ENCODE peak calls at places on chromosome 18, in eight cellular contexts. H, C, R, Z, L, J, I and M are unnamed samples.

GRCh38 chr18:53004798-53005197 is 664.8 kb downstream of the DCC start:
- DNase-seq in H (no peak), C (no peak), R (no peak), Z (no peak), L (peak), J (no peak), I (no peak), M (no peak)

GRCh38 chr18:79523221-79523737 is 127.5 kb downstream of the NFATC1 start:
- DNase-seq in H (no peak), C (no peak), R (no peak), Z (no peak), L (peak), J (no peak), I (no peak), M (no peak)

GRCh38 chr18:44579028-44579692 is 101.5 kb upstream of the SETBP1 start:
- DNase-seq in H (no peak), C (peak), R (peak), Z (no peak), L (peak), J (no peak), I (peak), M (peak)

GRCh38 chr18:63775166-63775730 is at the start of gene SERPINB7:
- DNase-seq in H (no peak), C (peak), R (peak), Z (no peak), L (no peak), J (no peak), I (no peak), M (peak)

GRCh38 chr18:77822552-77823138 is 573.0 kb downstream of the GALR1 start:
- DNase-seq in H (peak), C (no peak), R (no peak), Z (no peak), L (no peak), J (no peak), I (no peak), M (no peak)

GRCh38 chr18:49301608-49302007 is 158.8 kb downstream of the DYM start:
- DNase-seq in H (no peak), C (no peak), R (no peak), Z (no peak), L (no peak), J (no peak), I (no peak), M (no peak)

GRCh38 chr18:37385846-37386435 is 179.7 kb downstream of the CELF4 start:
- DNase-seq in H (no peak), C (peak), R (peak), Z (no peak), L (no peak), J (no peak), I (peak), M (peak)

GRCh38 chr18:38563396-38563980 is 997.9 kb upstream of the CELF4 start:
- DNase-seq in H (no peak), C (no peak), R (no peak), Z (no peak), L (no peak), J (no peak), I (no peak), M (no peak)

GRCh38 chr18:79816092-79816491 is 18.4 kb downstream of the KCNG2 start:
- DNase-seq in H (no peak), C (no peak), R (no peak), Z (no peak), L (peak), J (no peak), I (no peak), M (no peak)

GRCh38 chr18:78794031-78794430 is 185.6 kb upstream of the SALL3 start:
- DNase-seq in H (no peak), C (no peak), R (no peak), Z (no peak), L (no peak), J (no peak), I (no peak), M (no peak)

GRCh38 chr18:38606841-38607240 is 1041.2 kb upstream of the CELF4 start:
- DNase-seq in H (no peak), C (no peak), R (no peak), Z (no peak), L (no peak), J (peak), I (no peak), M (no peak)

GRCh38 chr18:24136967-24137373 is 1.9 kb upstream of the CABYR start:
- DNase-seq in H (no peak), C (no peak), R (peak), Z (no peak), L (peak), J (no peak), I (no peak), M (peak)

GRCh38 chr18:33022370-33022769 is 249.5 kb upstream of the KLHL14 start:
- DNase-seq in H (no peak), C (no peak), R (no peak), Z (no peak), L (no peak), J (no peak), I (no peak), M (no peak)

GRCh38 chr18:54004828-54005227 is 219.6 kb downstream of the MBD2 start:
- DNase-seq in H (no peak), C (no peak), R (peak), Z (no peak), L (peak), J (no peak), I (peak), M (no peak)

GRCh38 chr18:79687806-79688205 is 8.2 kb downstream of the CTDP1 start:
- DNase-seq in H (no peak), C (no peak), R (peak), Z (no peak), L (peak), J (no peak), I (no peak), M (peak)

GRCh38 chr18:8675057-8675456 is 30.3 kb upstream of the MTCL1 start:
- DNase-seq in H (no peak), C (no peak), R (no peak), Z (no peak), L (no peak), J (no peak), I (no peak), M (no peak)

GRCh38 chr18:9231852-9232476 is 95.4 kb downstream of the ANKRD12 start:
- DNase-seq in H (no peak), C (no peak), R (no peak), Z (no peak), L (no peak), J (no peak), I (no peak), M (no peak)

GRCh38 chr18:7953085-7953958 is 386.2 kb downstream of the PTPRM start:
- DNase-seq in H (no peak), C (no peak), R (no peak), Z (no peak), L (no peak), J (peak), I (no peak), M (no peak)

GRCh38 chr18:53268455-53268854 is 928.5 kb downstream of the DCC start:
- DNase-seq in H (no peak), C (no peak), R (no peak), Z (no peak), L (no peak), J (no peak), I (no peak), M (no peak)

GRCh38 chr18:67726882-67727281 is 210.4 kb upstream of the DSEL start:
- DNase-seq in H (no peak), C (no peak), R (no peak), Z (no peak), L (no peak), J (no peak), I (no peak), M (no peak)

GRCh38 chr18:28584726-28585125 is 407.8 kb upstream of the CDH2 start:
- DNase-seq in H (no peak), C (peak), R (peak), Z (no peak), L (peak), J (no peak), I (no peak), M (peak)

GRCh38 chr18:35572644-35573043 is 8.9 kb upstream of the GALNT1 start:
- DNase-seq in H (no peak), C (no peak), R (peak), Z (no peak), L (no peak), J (no peak), I (no peak), M (peak)

GRCh38 chr18:79374408-79375171 is 21.1 kb upstream of the NFATC1 start:
- DNase-seq in H (no peak), C (no peak), R (no peak), Z (no peak), L (no peak), J (peak), I (no peak), M (no peak)

GRCh38 chr18:79533591-79533990 is 137.9 kb downstream of the NFATC1 start:
- DNase-seq in H (no peak), C (no peak), R (no peak), Z (no peak), L (no peak), J (no peak), I (no peak), M (no peak)

GRCh38 chr18:56235061-56235772 is 403.2 kb downstream of the TXNL1 start:
- DNase-seq in H (peak), C (no peak), R (peak), Z (no peak), L (no peak), J (no peak), I (no peak), M (no peak)

GRCh38 chr18:22230403-22231042 is 61.1 kb downstream of the GATA6 start:
- DNase-seq in H (no peak), C (peak), R (peak), Z (no peak), L (no peak), J (no peak), I (no peak), M (peak)

GRCh38 chr18:56747032-56747658 is 96.0 kb downstream of the WDR7 start:
- DNase-seq in H (no peak), C (no peak), R (no peak), Z (no peak), L (no peak), J (no peak), I (no peak), M (no peak)

GRCh38 chr18:26429535-26429934 is 118.8 kb downstream of the KCTD1 start:
- DNase-seq in H (no peak), C (peak), R (peak), Z (no peak), L (no peak), J (no peak), I (peak), M (peak)

GRCh38 chr18:48952287-48953095 is 1.7 kb upstream of the SMAD7 start:
- DNase-seq in H (peak), C (peak), R (peak), Z (peak), L (peak), J (no peak), I (no peak), M (peak)

GRCh38 chr18:59231877-59232276 is 11.9 kb downstream of the GRP start:
- DNase-seq in H (no peak), C (no peak), R (no peak), Z (no peak), L (no peak), J (no peak), I (no peak), M (no peak)

GRCh38 chr18:59231157-59231556 is 11.2 kb downstream of the GRP start:
- DNase-seq in H (no peak), C (no peak), R (no peak), Z (no peak), L (no peak), J (no peak), I (no peak), M (no peak)

GRCh38 chr18:59228361-59228760 is 8.4 kb downstream of the GRP start:
- DNase-seq in H (no peak), C (peak), R (no peak), Z (no peak), L (no peak), J (no peak), I (no peak), M (peak)

GRCh38 chr18:59229191-59229590 is 9.2 kb downstream of the GRP start:
- DNase-seq in H (no peak), C (peak), R (no peak), Z (no peak), L (no peak), J (no peak), I (no peak), M (no peak)

DNA sequence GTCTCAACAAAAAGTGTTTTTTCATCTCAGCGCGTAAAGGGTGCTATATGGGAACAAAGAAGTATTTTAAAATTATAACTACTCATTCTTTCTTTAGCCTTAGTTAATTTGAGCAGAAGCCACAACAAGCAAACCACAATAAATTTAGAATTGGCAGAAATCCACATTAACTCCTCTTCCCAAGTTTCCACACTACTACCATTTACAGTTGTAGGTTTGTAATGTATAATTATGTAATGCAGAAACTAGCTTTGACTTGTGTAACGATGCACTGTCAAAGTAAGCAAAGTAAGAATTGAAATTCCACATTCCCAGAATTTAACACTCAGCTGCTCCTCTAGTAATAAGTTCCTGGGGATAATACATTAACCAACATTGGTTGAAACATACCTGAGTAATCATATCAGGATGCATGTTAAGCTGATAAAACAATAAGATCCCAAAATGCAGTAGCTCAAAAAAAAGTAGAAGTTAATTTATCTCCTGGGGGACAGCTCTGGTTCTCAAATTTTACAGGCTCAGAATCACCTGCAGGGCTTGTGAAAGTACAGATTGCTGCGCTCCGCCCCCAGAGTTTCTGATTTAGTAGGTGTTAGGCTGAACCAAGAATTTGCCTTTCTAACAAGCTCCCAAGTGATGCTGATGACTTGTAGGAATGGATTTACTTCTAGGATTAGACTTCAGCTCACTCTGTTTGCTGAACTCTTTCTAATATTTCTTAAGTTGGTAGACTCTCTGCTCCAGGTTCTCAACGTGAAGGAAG is 9.9 kb downstream of the GRP start:
- DNase-seq in H (no peak), C (no peak), R (no peak), Z (no peak), L (peak), J (no peak), I (no peak), M (peak)
- TF ChIP-seq CTCF in H (no peak), C (no peak), R (no peak), Z (no peak), L (no peak), J (no peak), I (no peak), M (no peak)

DNA sequence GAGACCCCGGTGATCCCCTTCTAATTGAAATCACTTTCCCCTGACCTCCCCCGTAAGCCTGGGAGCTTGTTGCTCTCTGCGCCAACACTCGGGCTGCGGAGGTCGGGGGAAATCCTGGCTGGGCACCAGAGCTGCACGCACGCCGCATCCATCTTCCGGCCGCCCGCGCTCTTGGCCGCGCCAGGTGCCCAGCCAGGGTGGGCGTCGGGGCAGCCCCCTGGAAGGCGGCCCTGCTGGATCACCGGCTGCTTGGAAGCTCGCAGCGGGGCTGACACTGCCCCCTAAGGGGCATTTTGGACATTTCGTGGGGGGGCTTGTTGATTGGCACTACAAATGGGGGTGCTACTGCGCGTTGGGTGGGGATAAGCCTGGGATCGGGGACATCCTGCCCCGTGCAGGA is 280.3 kb upstream of the SKOR2 start:
- DNase-seq in H (no peak), C (no peak), R (no peak), Z (no peak), L (peak), J (no peak), I (no peak), M (no peak)
- TF ChIP-seq CTCF in H (no peak), C (no peak), R (no peak), Z (peak), L (peak), J (no peak), I (no peak), M (no peak)

DNA sequence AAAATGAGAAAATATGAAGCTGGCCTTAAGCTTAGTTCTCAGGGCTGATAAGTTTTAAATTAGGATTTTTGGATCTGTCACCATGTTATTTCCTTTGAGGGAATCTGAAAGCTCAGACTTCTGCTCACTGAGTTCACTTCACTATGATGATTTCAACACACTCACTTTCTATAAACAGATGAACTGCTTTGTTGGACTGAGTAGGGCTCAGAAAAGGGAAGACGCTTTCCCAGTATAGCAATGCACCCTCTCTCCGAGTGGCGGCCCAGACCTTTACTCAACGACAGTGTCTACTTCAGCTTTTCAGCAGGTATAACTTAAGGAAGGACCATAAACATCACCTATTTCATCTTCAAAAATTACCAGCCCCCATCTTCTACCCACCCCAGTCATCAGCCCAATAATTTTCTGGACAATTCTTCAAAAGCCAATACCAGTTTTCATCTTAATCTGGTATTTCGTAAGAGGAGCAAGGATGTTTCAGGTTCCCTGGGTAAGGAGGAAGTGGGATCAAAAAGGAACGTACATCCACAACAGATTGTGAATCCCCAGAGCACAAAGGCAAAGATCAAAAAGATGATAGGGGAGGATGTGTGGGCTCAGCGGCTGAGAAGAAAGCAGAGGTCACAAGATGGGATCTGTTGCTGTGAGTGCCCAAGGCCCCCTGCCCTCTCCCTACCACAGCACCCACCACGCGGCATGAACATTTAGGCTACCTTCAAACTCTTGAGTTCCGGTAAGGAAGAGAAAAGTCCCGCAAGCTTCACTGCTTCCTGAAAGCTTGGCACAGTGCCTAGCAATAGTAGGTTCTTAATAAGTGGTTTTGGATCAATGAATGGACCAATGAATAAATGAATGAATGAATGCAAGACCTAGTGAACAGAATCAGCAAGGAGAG is 41.9 kb downstream of the LPIN2 start:
- DNase-seq in H (no peak), C (no peak), R (no peak), Z (no peak), L (no peak), J (no peak), I (no peak), M (peak)
- TF ChIP-seq CTCF in H (no peak), C (no peak), R (no peak), Z (no peak), L (no peak), J (no peak), I (no peak), M (no peak)

GRCh38 chr18:3447035-3447894 is 2.7 kb upstream of the TGIF1 start:
- DNase-seq in H (peak), C (peak), R (peak), Z (peak), L (no peak), J (no peak), I (no peak), M (peak)

GRCh38 chr18:3440340-3440739 is 9.6 kb upstream of the TGIF1 start:
- DNase-seq in H (no peak), C (no peak), R (no peak), Z (no peak), L (no peak), J (no peak), I (no peak), M (no peak)

GRCh38 chr18:3442894-3443293 is 7.1 kb upstream of the TGIF1 start:
- DNase-seq in H (no peak), C (no peak), R (no peak), Z (no peak), L (no peak), J (no peak), I (no peak), M (no peak)

GRCh38 chr18:3444954-3445353 is 5.0 kb upstream of the TGIF1 start:
- DNase-seq in H (no peak), C (no peak), R (no peak), Z (no peak), L (no peak), J (no peak), I (no peak), M (no peak)

GRCh38 chr18:3441290-3441689 is 8.7 kb upstream of the TGIF1 start:
- DNase-seq in H (no peak), C (peak), R (no peak), Z (no peak), L (no peak), J (no peak), I (peak), M (no peak)
- TF ChIP-seq CTCF in H (peak), C (peak), R (peak), Z (peak), L (peak), J (no peak), I (peak), M (peak)

GRCh38 chr18:76657911-76658475 is 163.0 kb upstream of the ZNF516 start:
- DNase-seq in H (no peak), C (no peak), R (no peak), Z (no peak), L (no peak), J (no peak), I (no peak), M (no peak)
- TF ChIP-seq CTCF in H (no peak), C (no peak), R (no peak), Z (no peak), L (no peak), J (no peak), I (no peak), M (no peak)

GRCh38 chr18:13112982-13113381 is 105.6 kb upstream of the LDLRAD4 start:
- DNase-seq in H (peak), C (peak), R (peak), Z (peak), L (peak), J (no peak), I (peak), M (peak)
- TF ChIP-seq CTCF in H (peak), C (peak), R (peak), Z (peak), L (peak), J (no peak), I (peak), M (peak)

GRCh38 chr18:75173125-75173432 is 35.9 kb downstream of the PTGR3 start:
- DNase-seq in H (no peak), C (peak), R (no peak), Z (no peak), L (peak), J (peak), I (peak), M (peak)
- TF ChIP-seq CTCF in H (no peak), C (peak), R (peak), Z (peak), L (peak), J (peak), I (peak), M (peak)

DNA sequence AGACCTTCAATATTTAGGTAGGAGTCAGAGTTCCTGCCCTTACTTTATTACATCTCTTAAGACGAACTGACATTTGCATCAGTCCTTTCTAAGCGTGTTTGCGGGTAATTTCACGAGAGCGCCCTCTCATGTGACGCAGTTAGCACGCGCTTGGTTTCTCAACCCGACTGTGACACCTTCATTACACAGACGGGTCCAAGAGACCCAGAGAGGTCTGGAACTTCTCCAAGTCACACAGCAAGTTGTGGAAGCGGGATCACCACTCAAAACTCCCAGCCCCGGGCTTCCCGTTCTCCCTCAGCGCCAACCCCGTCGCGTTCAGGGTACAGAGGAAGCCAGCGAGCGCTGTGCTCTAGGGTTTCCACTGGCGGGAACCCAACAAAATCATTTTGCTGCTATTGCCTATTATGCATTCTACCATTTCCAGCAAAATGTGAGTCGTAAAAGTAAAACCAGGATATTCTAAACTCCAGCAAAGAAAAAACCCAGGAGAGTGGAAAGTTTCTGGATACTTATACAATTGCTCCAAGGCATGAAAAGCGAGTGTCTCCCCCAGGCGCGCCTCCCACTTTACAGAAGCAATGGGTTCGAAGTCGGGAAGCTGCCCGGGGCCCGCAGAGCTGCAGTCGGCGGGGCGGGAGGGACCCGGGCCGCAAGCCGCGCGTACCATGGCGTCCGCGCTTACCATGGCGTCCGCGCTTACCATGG is 583 bp downstream of the ENOSF1 start:
- DNase-seq in H (peak), C (peak), R (peak), Z (peak), L (peak), J (peak), I (peak), M (peak)
- TF ChIP-seq CTCF in H (no peak), C (no peak), R (peak), Z (no peak), L (no peak), J (peak), I (peak), M (no peak)